ENCODE peak calls at places on chromosomes 3 and 15, in six cellular contexts. C, Z, T, M, S and K are unnamed samples.

GRCh38 chr15:36914962-36915808 is 185.2 kb downstream of the MEIS2 start:
- DNase-seq in Z (no peak), T (no peak), S (no peak), C (no peak), M (no peak), K (no peak)

GRCh38 chr15:88543065-88543776 is 3.3 kb downstream of the DET1 start:
- DNase-seq in S (no peak), M (no peak), C (no peak), T (no peak), Z (no peak), K (no peak)

GRCh38 chr3:128442949-128443348 is 23.7 kb downstream of the DNAJB8 start:
- DNase-seq in S (no peak), M (no peak), Z (no peak), T (no peak), C (no peak), K (no peak)

GRCh38 chr3:34016925-34017592 is 218.6 kb downstream of the PDCD6IP start:
- DNase-seq in M (no peak), T (no peak), C (no peak), S (no peak), Z (no peak), K (no peak)

GRCh38 chr3:133466531-133467386 is 66.9 kb downstream of the BFSP2 start:
- DNase-seq in Z (peak; percentile 76), C (no peak), M (no peak), S (no peak), T (no peak), K (no peak)

GRCh38 chr15:59377940-59378339 is 5.3 kb upstream of the MYO1E start:
- DNase-seq in M (no peak), T (no peak), Z (no peak), C (no peak), S (no peak), K (no peak)

GRCh38 chr15:59678171-59678570 is 10.9 kb downstream of the BNIP2 start:
- DNase-seq in C (no peak), M (no peak), Z (no peak), S (no peak), T (no peak), K (no peak)

GRCh38 chr3:149000207-149000745 is 8.9 kb downstream of the GYG1 start:
- DNase-seq in T (no peak), Z (no peak), C (no peak), S (no peak), M (no peak), K (no peak)

GRCh38 chr15:66374179-66374578 is 12.5 kb upstream of the MAP2K1 start:
- DNase-seq in C (no peak), S (no peak), T (no peak), Z (no peak), M (no peak), K (no peak)

GRCh38 chr15:66364944-66365343 is 8.5 kb upstream of the TIPIN start:
- DNase-seq in S (no peak), T (no peak), M (no peak), Z (no peak), C (no peak), K (no peak)

DNA sequence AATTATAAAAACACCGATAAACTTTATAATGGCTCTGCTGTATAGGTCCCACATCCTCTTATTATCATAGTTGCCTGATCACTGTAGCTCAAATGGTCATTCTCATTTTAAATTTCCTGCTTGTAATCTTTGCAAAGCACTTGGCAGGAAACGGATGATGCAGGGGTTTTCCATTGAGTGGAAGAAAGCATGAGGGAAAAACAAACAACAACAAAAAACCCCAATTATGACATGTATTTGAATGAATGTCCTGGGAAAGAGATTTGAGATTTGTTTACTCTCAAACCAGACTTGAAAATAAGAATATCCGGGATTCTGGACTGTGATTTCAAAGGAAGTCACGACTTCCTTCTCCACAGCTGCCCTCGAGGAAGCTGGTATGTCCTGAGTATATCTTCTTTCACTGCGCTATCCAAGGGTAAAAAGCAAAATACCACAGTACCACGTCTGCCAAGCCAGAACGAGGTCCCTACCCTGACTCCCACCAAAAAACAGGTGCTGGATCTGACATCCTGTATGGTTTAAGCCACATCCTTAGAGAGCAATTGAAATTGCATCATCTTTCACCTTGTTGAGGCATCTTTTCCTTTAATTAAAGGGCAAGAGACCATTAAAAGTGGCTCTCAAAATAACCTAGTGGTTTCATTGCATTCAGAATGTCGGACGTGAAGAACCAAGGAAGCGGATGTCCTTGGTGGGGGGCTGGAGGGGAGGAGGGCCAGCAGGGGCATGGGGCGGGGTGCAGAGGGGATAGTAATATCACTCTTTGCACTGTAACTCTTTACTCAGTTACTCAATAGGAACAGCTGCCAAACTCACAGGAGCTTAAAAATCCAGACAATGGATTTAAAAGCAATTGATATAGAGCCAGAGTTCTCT is 13.5 kb upstream of the TIPIN start:
- DNase-seq in Z (no peak), C (no peak), M (no peak), S (no peak), T (no peak), K (no peak)
- H3K4me3 ChIP-seq in Z (peak overlapping the region; percentile 60), C (peak overlapping the region; percentile 50), M (peak overlapping the region; percentile 46), S (no peak overlapping the region), T (no peak overlapping the region), K (peak overlapping the region; percentile 69)

GRCh38 chr15:95302206-95302605 is 1028.3 kb upstream of the NR2F2 start:
- DNase-seq in T (no peak), C (no peak), M (no peak), Z (no peak), S (no peak), K (no peak)

GRCh38 chr15:95304874-95305271 is 1025.6 kb upstream of the NR2F2 start:
- DNase-seq in S (no peak), T (no peak), Z (no peak), M (no peak), C (no peak), K (no peak)

GRCh38 chr15:95303659-95304058 is 1026.8 kb upstream of the NR2F2 start:
- DNase-seq in M (no peak), T (no peak), S (no peak), C (no peak), Z (no peak), K (no peak)

GRCh38 chr15:95302809-95303208 is 1027.7 kb upstream of the NR2F2 start:
- DNase-seq in C (no peak), M (no peak), S (no peak), Z (no peak), T (no peak), K (no peak)

DNA sequence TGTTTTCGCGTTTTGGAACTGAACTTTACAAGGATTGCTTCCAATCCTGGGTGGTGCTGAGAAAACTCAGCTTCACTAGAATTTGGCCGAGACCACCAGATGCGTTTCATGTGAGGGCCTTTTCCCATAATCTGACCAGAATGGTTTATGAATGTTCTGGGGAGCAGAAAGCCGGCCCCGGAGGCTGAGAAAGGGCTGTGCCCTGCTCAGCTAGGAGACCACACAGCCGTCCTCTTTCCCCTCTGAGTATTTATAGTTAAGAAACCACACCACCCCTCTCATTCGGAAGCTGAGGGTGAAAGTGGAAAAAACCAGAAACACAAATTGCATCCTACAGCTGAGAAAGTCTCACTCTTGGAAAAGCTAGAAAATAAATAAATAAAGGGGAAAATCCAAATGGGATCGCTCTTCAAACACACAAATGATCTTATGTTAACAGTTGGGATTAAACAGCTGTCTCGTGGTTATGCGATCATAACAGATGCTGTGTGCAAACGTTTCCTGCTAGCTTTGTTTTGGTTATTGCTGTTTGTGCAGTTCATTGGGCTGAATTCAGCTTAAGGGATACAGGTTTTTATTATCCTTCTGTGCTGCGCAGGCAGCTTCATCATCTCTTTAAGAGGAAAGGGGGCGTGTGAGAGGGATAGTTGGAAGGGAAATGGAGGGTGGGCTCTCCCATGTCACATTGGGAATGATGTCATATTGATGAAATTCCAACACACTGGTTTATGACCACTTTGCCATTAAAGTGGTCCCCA is 1026.2 kb upstream of the NR2F2 start:
- DNase-seq in S (no peak), Z (peak; percentile 60), C (no peak), T (no peak), M (no peak), K (no peak)
- H3K27ac ChIP-seq in S (peak overlapping the region; percentile 12), Z (peak overlapping the region; percentile 72), C (peak overlapping the region; percentile 57), T (peak overlapping the region; percentile 88), M (peak overlapping the region; percentile 67), K (peak overlapping the region; percentile 70)

GRCh38 chr15:41289953-41290352 is 42.4 kb downstream of the OIP5 start:
- DNase-seq in C (no peak), Z (no peak), M (no peak), T (no peak), S (no peak), K (no peak)
- H3K4me3 ChIP-seq in C (no peak overlapping the region), Z (no peak overlapping the region), M (no peak overlapping the region), T (no peak overlapping the region), S (no peak overlapping the region), K (no peak overlapping the region)

GRCh38 chr15:74174966-74175270 is 1.4 kb downstream of the ISLR start:
- DNase-seq in T (peak; percentile 22), S (peak; percentile 33), C (peak; percentile 41), Z (peak; percentile 60), M (peak; percentile 52), K (no peak)
- H3K27ac ChIP-seq in T (peak overlapping the region; percentile 94), S (no peak overlapping the region), C (no peak overlapping the region), Z (no peak overlapping the region), M (no peak overlapping the region), K (peak overlapping the region; percentile 83)

DNA sequence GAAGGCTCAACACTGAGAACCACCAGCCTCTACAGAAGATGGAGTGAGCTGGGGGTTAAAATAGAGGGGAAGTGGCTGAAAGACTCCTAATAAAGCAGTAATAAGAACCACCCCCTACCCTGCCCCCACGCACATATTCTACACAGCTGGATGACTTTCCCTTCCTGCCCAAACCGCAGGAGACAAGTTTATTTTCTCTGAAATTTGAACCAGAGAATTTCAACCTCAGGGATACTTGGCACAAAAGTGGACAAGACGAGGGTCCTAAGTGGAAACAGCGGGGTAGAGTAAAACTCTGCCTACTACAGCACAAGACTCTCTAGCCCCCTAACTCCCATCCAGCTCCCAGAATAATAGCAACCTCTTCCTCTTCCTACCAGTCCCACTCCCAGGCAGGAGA is 28.4 kb downstream of the USF3 start:
- DNase-seq in M (no peak), T (no peak), S (no peak), Z (no peak), C (no peak), K (no peak)
- H3K4me3 ChIP-seq in M (no peak overlapping the region), T (no peak overlapping the region), S (no peak overlapping the region), Z (no peak overlapping the region), C (no peak overlapping the region), K (no peak overlapping the region)